ENCODE peak calls at places on chromosomes 11 and 22, in nine cellular contexts. One of them, this sample, is unnamed.

GRCh38 chr22:34804588-34804987 is 261.4 kb upstream of the ISX start:
- DNase-seq in ovary: no peak
- DNase-seq in sigmoid colon: no peak
- DNase-seq in heart left ventricle: no peak
- DNase-seq in spleen: no peak
- DNase-seq in A549: no peak
- DNase-seq in esophagus squamous epithelium: no peak
- DNase-seq in HCT116: no peak
- DNase-seq in uterus: no peak
- DNase-seq in this sample: no peak

GRCh38 chr11:69864589-69864929 is 45.3 kb upstream of the FGF3 start:
- DNase-seq in ovary: no peak
- DNase-seq in sigmoid colon: no peak
- DNase-seq in heart left ventricle: no peak
- DNase-seq in spleen: no peak
- DNase-seq in A549: no peak
- DNase-seq in esophagus squamous epithelium: no peak
- DNase-seq in HCT116: no peak
- DNase-seq in uterus: no peak
- DNase-seq in this sample: no peak

GRCh38 chr11:61637287-61637686 is 42.9 kb upstream of the DAGLA start:
- DNase-seq in ovary: no peak
- DNase-seq in sigmoid colon: no peak
- DNase-seq in heart left ventricle: no peak
- DNase-seq in spleen: no peak
- DNase-seq in A549: no peak
- DNase-seq in esophagus squamous epithelium: no peak
- DNase-seq in HCT116: no peak
- DNase-seq in uterus: no peak
- DNase-seq in this sample: no peak

GRCh38 chr22:45966892-45967365 is 10.0 kb downstream of the WNT7B start:
- DNase-seq in ovary: no peak
- DNase-seq in sigmoid colon: no peak
- DNase-seq in heart left ventricle: no peak
- DNase-seq in spleen: no peak
- DNase-seq in A549: no peak
- DNase-seq in esophagus squamous epithelium: no peak
- DNase-seq in HCT116: no peak
- DNase-seq in uterus: no peak
- DNase-seq in this sample: no peak

GRCh38 chr11:12901272-12901671 is 107.8 kb upstream of the RASSF10 start:
- DNase-seq in ovary: no peak
- DNase-seq in sigmoid colon: no peak
- DNase-seq in heart left ventricle: no peak
- DNase-seq in spleen: no peak
- DNase-seq in A549: no peak
- DNase-seq in esophagus squamous epithelium: no peak
- DNase-seq in HCT116: no peak
- DNase-seq in uterus: no peak
- DNase-seq in this sample: no peak

GRCh38 chr11:15236514-15236913 is 121.8 kb downstream of the INSC start:
- DNase-seq in ovary: no peak
- DNase-seq in sigmoid colon: no peak
- DNase-seq in heart left ventricle: no peak
- DNase-seq in spleen: no peak
- DNase-seq in A549: no peak
- DNase-seq in esophagus squamous epithelium: no peak
- DNase-seq in HCT116: no peak
- DNase-seq in uterus: no peak
- DNase-seq in this sample: no peak

GRCh38 chr11:128890216-128890542 is 977 bp upstream of the KCNJ5 start:
- DNase-seq in ovary: no peak
- DNase-seq in sigmoid colon: no peak
- DNase-seq in heart left ventricle: no peak
- DNase-seq in spleen: no peak
- DNase-seq in A549: no peak
- DNase-seq in esophagus squamous epithelium: no peak
- DNase-seq in HCT116: no peak
- DNase-seq in uterus: no peak
- DNase-seq in this sample: no peak

GRCh38 chr11:103619938-103620337 is 416.5 kb upstream of the DDI1 start:
- DNase-seq in ovary: no peak
- DNase-seq in sigmoid colon: no peak
- DNase-seq in heart left ventricle: no peak
- DNase-seq in spleen: no peak
- DNase-seq in A549: peak; percentile 39
- DNase-seq in esophagus squamous epithelium: no peak
- DNase-seq in HCT116: no peak
- DNase-seq in uterus: no peak
- DNase-seq in this sample: no peak

GRCh38 chr11:74689666-74690065 is 41.6 kb downstream of the CHRDL2 start:
- DNase-seq in ovary: no peak
- DNase-seq in sigmoid colon: no peak
- DNase-seq in heart left ventricle: peak; percentile 30
- DNase-seq in spleen: peak; percentile 2
- DNase-seq in A549: no peak
- DNase-seq in esophagus squamous epithelium: no peak
- DNase-seq in HCT116: no peak
- DNase-seq in uterus: no peak
- DNase-seq in this sample: no peak

GRCh38 chr11:8382436-8383053 is 118.9 kb upstream of the LMO1 start:
- DNase-seq in ovary: no peak
- DNase-seq in sigmoid colon: no peak
- DNase-seq in heart left ventricle: no peak
- DNase-seq in spleen: no peak
- DNase-seq in A549: no peak
- DNase-seq in esophagus squamous epithelium: no peak
- DNase-seq in HCT116: no peak
- DNase-seq in uterus: no peak
- DNase-seq in this sample: no peak

GRCh38 chr11:57458410-57459111 is 1.8 kb upstream of the RTN4RL2 start:
- DNase-seq in ovary: peak; percentile 60
- DNase-seq in sigmoid colon: no peak
- DNase-seq in heart left ventricle: peak; percentile 46
- DNase-seq in spleen: peak; percentile 82
- DNase-seq in A549: peak; percentile 71
- DNase-seq in esophagus squamous epithelium: no peak
- DNase-seq in HCT116: no peak
- DNase-seq in uterus: no peak
- DNase-seq in this sample: no peak

GRCh38 chr11:58923300-58923788 is 15.9 kb upstream of the GLYATL1 start:
- DNase-seq in ovary: no peak
- DNase-seq in sigmoid colon: no peak
- DNase-seq in heart left ventricle: no peak
- DNase-seq in spleen: no peak
- DNase-seq in A549: peak; percentile 25
- DNase-seq in esophagus squamous epithelium: no peak
- DNase-seq in HCT116: peak; percentile 54
- DNase-seq in uterus: no peak
- DNase-seq in this sample: no peak

GRCh38 chr22:46149998-46150549 is at the start of gene PPARA:
- DNase-seq in ovary: peak; percentile 94
- DNase-seq in sigmoid colon: peak; percentile 94
- DNase-seq in heart left ventricle: peak; percentile 93
- DNase-seq in spleen: peak; percentile 98
- DNase-seq in A549: peak; percentile 51
- DNase-seq in esophagus squamous epithelium: no peak
- DNase-seq in HCT116: peak; percentile 22
- DNase-seq in uterus: peak; percentile 86
- DNase-seq in this sample: no peak

GRCh38 chr11:9858822-9859221 is 194.9 kb downstream of the SWAP70 start:
- DNase-seq in ovary: no peak
- DNase-seq in sigmoid colon: no peak
- DNase-seq in heart left ventricle: no peak
- DNase-seq in spleen: no peak
- DNase-seq in A549: peak; percentile 32
- DNase-seq in esophagus squamous epithelium: no peak
- DNase-seq in HCT116: no peak
- DNase-seq in uterus: no peak
- DNase-seq in this sample: no peak

DNA sequence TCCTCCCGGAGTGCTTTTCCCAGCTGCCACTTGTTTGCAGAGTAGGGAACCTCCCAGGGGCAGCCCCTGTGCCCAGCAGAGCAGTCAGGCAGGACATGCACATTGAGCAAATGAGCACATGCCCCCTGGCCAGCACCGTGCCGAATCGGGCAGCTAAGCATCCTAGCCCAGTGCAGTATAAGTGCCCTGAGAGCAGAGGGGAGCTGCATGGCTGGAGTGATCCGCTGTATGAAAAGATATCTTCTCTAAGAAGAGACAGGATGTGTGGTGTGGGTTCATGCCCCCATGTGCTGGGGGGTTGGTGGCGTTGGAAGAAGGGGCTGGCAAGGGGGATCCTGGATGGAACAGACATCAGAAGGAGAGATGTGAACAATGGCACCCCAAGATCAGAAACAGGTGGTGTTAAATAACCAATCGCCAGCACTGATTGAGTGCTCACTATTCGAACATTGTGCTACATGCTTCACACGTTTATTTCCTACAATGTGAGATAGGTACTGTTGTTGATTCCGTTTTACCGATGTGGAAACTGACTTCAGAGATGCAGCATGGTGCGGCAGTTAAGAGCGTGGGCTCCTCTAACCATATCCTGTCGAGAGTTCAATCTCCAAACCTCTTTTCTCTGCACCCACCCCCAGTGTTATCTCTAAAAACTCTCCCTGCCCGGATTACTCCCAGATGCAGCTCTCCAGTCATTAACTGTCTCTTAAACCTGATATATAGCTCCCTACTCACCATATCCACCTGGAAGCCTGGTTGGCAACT is 1.3 kb downstream of the AIP start:
- DNase-seq in ovary: peak; percentile 44
- DNase-seq in sigmoid colon: no peak
- DNase-seq in heart left ventricle: no peak
- DNase-seq in spleen: no peak
- DNase-seq in A549: no peak
- DNase-seq in esophagus squamous epithelium: no peak
- DNase-seq in HCT116: no peak
- DNase-seq in uterus: no peak
- DNase-seq in this sample: no peak
- H3K27ac ChIP-seq in ovary: no peak overlapping the region
- H3K27ac ChIP-seq in sigmoid colon: no peak overlapping the region
- H3K27ac ChIP-seq in heart left ventricle: no peak overlapping the region
- H3K27ac ChIP-seq in spleen: peak overlapping the region; percentile 92
- H3K27ac ChIP-seq in A549: no peak overlapping the region
- H3K27ac ChIP-seq in esophagus squamous epithelium: peak overlapping the region; percentile 92
- H3K27ac ChIP-seq in HCT116: no peak overlapping the region
- H3K27ac ChIP-seq in uterus: peak overlapping the region; percentile 86
- H3K27ac ChIP-seq in this sample: peak overlapping the region; percentile 78

DNA sequence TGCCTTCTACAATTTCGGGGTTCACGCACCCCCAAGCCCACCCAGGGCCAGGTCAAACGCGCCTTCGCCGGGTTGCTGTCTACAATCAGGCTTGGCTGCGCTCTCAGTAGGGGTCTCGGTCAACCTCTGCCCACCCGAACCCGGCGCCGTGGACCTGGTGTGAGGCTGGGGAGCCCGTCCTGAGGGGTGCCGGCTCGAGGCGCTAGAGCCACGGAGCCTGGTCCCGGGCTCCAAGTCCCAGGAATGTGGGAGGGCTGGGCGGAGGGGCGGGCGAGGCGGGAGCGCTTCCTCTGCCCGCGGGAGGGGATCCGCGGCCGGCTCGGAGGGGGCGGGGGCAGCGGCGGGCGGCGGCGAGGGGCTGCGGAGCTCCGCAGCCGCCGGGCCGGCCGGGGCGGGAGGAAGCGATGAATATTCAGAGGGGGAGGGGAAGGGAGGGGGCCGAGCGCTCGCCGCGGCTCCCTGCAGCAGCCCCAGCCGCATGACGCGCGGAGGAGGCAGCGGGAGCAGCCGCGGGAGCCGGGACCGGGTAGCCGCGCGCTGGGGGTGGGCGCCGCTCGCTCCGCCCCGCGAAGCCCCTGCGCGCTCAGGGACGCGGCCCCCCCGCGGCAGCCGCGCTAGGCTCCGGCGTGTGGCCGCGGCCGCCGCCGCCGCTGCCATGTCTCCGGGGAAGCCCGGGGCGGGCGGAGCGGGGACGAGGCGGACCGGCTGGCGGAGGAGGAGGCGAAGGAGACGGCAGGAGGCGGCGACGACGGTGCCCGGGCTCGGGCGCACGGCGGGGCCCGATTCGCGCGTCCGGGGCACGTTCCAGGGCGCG is at the start of gene PTPRJ:
- DNase-seq in ovary: peak; percentile 64
- DNase-seq in sigmoid colon: peak; percentile 75
- DNase-seq in heart left ventricle: peak; percentile 60
- DNase-seq in spleen: peak; percentile 93
- DNase-seq in A549: peak; percentile 65
- DNase-seq in esophagus squamous epithelium: no peak
- DNase-seq in HCT116: no peak
- DNase-seq in uterus: peak; percentile 25
- DNase-seq in this sample: no peak
- TF ChIP-seq POLR2A in ovary: no peak
- TF ChIP-seq POLR2A in sigmoid colon: no peak
- TF ChIP-seq POLR2A in heart left ventricle: no peak
- TF ChIP-seq POLR2A in spleen: no peak
- TF ChIP-seq POLR2A in A549: peak; percentile 40
- TF ChIP-seq POLR2A in esophagus squamous epithelium: no peak
- TF ChIP-seq POLR2A in HCT116: no peak
- TF ChIP-seq POLR2A in uterus: no peak
- TF ChIP-seq POLR2A in this sample: no peak

DNA sequence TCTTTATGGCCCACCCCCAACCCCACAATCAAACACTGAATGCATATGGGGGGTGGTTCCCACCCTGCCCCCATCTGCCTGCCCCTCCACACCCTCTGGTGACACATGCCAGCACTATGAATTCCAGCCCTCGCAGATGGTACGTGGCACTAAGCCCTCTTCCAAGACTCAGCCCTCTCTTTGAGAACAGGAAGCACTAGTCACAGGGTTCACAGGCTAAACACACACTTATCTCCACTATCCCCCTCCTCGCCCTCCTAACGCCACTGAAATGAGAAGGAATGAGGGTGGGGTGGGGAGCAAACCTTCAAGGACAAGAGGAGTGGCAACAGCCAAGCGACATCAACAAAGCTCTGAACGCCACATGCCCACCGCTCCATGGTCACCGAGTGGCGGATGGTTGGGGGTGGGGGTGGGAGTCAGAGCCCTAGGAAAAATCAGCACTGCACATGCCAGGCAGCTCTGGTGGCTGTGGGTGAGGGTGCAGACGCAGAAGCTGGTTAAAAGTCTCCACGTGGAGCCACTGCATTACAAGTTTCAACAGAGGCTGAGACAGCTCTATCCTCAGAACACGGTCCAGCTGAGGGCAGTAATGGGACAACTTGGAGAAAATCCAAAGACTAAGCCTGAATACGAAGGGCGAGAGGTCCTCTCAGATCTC is 33.6 kb downstream of the TMEM184B start:
- DNase-seq in ovary: no peak
- DNase-seq in sigmoid colon: no peak
- DNase-seq in heart left ventricle: no peak
- DNase-seq in spleen: no peak
- DNase-seq in A549: peak; percentile 71
- DNase-seq in esophagus squamous epithelium: no peak
- DNase-seq in HCT116: no peak
- DNase-seq in uterus: no peak
- DNase-seq in this sample: no peak
- TF ChIP-seq CTCF in ovary: no peak
- TF ChIP-seq CTCF in sigmoid colon: no peak
- TF ChIP-seq CTCF in heart left ventricle: no peak
- TF ChIP-seq CTCF in spleen: no peak
- TF ChIP-seq CTCF in A549: peak; percentile 21
- TF ChIP-seq CTCF in esophagus squamous epithelium: no peak
- TF ChIP-seq CTCF in HCT116: no peak
- TF ChIP-seq CTCF in uterus: peak; percentile 30
- TF ChIP-seq CTCF in this sample: no peak

GRCh38 chr11:65431452-65432132 is 9.0 kb downstream of the NEAT1 start:
- DNase-seq in ovary: no peak
- DNase-seq in sigmoid colon: no peak
- DNase-seq in heart left ventricle: no peak
- DNase-seq in spleen: no peak
- DNase-seq in A549: peak; percentile 36
- DNase-seq in esophagus squamous epithelium: no peak
- DNase-seq in HCT116: no peak
- DNase-seq in uterus: no peak
- DNase-seq in this sample: no peak
- H3K27ac ChIP-seq in ovary: no peak overlapping the region
- H3K27ac ChIP-seq in sigmoid colon: peak overlapping the region; percentile 99
- H3K27ac ChIP-seq in heart left ventricle: peak overlapping the region; percentile 100
- H3K27ac ChIP-seq in spleen: peak overlapping the region; percentile 99
- H3K27ac ChIP-seq in A549: peak overlapping the region; percentile 97
- H3K27ac ChIP-seq in esophagus squamous epithelium: peak overlapping the region; percentile 35
- H3K27ac ChIP-seq in HCT116: no peak overlapping the region
- H3K27ac ChIP-seq in uterus: peak overlapping the region; percentile 98
- H3K27ac ChIP-seq in this sample: peak overlapping the region; percentile 99

This sample was measured in vagina.